ENCODE peak calls at places on chromosome 7, in seven cellular contexts. X is ovary, P is WERI-Rb-1, W is heart left ventricle, N is OCI-LY7, C is GM23248, K is right lobe of liver. J is an unnamed sample.

GRCh38 chr7:82257118-82257695 is 186.4 kb downstream of the CACNA2D1 start:
- DNase-seq in X (no peak), P (no peak), W (no peak), N (no peak), C (no peak), K (no peak), J (no peak)

GRCh38 chr7:106865130-106866115 is at the start of gene PIK3CG:
- DNase-seq in X (no peak), P (no peak), W (no peak), N (peak), C (no peak), K (no peak), J (no peak)

GRCh38 chr7:29337628-29338116 is 143.1 kb downstream of the CHN2 start:
- DNase-seq in X (no peak), P (no peak), W (no peak), N (no peak), C (no peak), K (no peak), J (no peak)

GRCh38 chr7:139825666-139826290 is 3.3 kb upstream of the TBXAS1 start:
- DNase-seq in X (no peak), P (no peak), W (no peak), N (no peak), C (peak), K (no peak), J (peak)

GRCh38 chr7:106485031-106485551 is 175.9 kb downstream of the CCDC71L start:
- DNase-seq in X (no peak), P (no peak), W (no peak), N (no peak), C (peak), K (peak), J (peak)

GRCh38 chr7:121032645-121033460 is 44.3 kb downstream of the CPED1 start:
- DNase-seq in X (no peak), P (no peak), W (no peak), N (no peak), C (peak), K (no peak), J (no peak)

GRCh38 chr7:24778543-24779282 is 21.4 kb upstream of the GSDME start:
- DNase-seq in X (peak), P (peak), W (peak), N (peak), C (peak), K (no peak), J (no peak)

GRCh38 chr7:102843850-102844249 is 69.0 kb upstream of the LRRC17 start:
- DNase-seq in X (no peak), P (no peak), W (no peak), N (no peak), C (no peak), K (no peak), J (no peak)

GRCh38 chr7:27840314-27840713 is 100.4 kb downstream of the TAX1BP1 start:
- DNase-seq in X (no peak), P (no peak), W (no peak), N (no peak), C (no peak), K (no peak), J (no peak)

GRCh38 chr7:16905300-16906044 is 23.7 kb upstream of the AGR3 start:
- DNase-seq in X (no peak), P (no peak), W (no peak), N (no peak), C (peak), K (no peak), J (no peak)

GRCh38 chr7:22275574-22276150 is 81.3 kb downstream of the RAPGEF5 start:
- DNase-seq in X (no peak), P (no peak), W (no peak), N (no peak), C (no peak), K (no peak), J (no peak)

GRCh38 chr7:139714163-139714901 is 63.5 kb downstream of the HIPK2 start:
- DNase-seq in X (no peak), P (no peak), W (peak), N (no peak), C (no peak), K (peak), J (no peak)

GRCh38 chr7:138951953-138952352 is 29.2 kb downstream of the KIAA1549 start:
- DNase-seq in X (no peak), P (no peak), W (no peak), N (no peak), C (no peak), K (no peak), J (no peak)

GRCh38 chr7:123682690-123683089 is 27.0 kb downstream of the LMOD2 start:
- DNase-seq in X (no peak), P (no peak), W (no peak), N (peak), C (peak), K (no peak), J (peak)

GRCh38 chr7:73703985-73704639 is 15.4 kb downstream of the STX1A start:
- DNase-seq in X (peak), P (peak), W (peak), N (peak), C (peak), K (no peak), J (no peak)

GRCh38 chr7:139619367-139619657 is 95.8 kb downstream of the CLEC2L start:
- DNase-seq in X (no peak), P (no peak), W (no peak), N (no peak), C (peak), K (no peak), J (peak)

GRCh38 chr7:111229181-111229740 is 138.3 kb downstream of the LRRN3 start:
- DNase-seq in X (no peak), P (no peak), W (no peak), N (no peak), C (no peak), K (no peak), J (no peak)

GRCh38 chr7:22219036-22219435 is 137.9 kb downstream of the RAPGEF5 start:
- DNase-seq in X (no peak), P (no peak), W (no peak), N (no peak), C (no peak), K (no peak), J (no peak)

GRCh38 chr7:7850150-7850549 is 118.4 kb upstream of the GLCCI1 start:
- DNase-seq in X (no peak), P (no peak), W (no peak), N (no peak), C (no peak), K (no peak), J (no peak)

GRCh38 chr7:45120-46090 is 147.0 kb upstream of the FAM20C start:
- DNase-seq in X (peak), P (no peak), W (peak), N (no peak), C (peak), K (peak), J (no peak)

GRCh38 chr7:127769696-127770400 is 117.9 kb downstream of the SND1 start:
- DNase-seq in X (no peak), P (no peak), W (no peak), N (no peak), C (peak), K (no peak), J (no peak)

GRCh38 chr7:135664046-135664589 is 1.8 kb downstream of the STMP1 start:
- DNase-seq in X (no peak), P (no peak), W (no peak), N (no peak), C (peak), K (no peak), J (no peak)

GRCh38 chr7:102004831-102005230 is 187.4 kb downstream of the CUX1 start:
- DNase-seq in X (no peak), P (no peak), W (no peak), N (no peak), C (no peak), K (no peak), J (no peak)

GRCh38 chr7:106768324-106768751 is 96.7 kb upstream of the PIK3CG start:
- DNase-seq in X (no peak), P (no peak), W (no peak), N (peak), C (peak), K (no peak), J (no peak)

GRCh38 chr7:105808703-105809590 is 67.5 kb downstream of the ATXN7L1 start:
- DNase-seq in X (no peak), P (no peak), W (no peak), N (peak), C (peak), K (no peak), J (peak)

GRCh38 chr7:9657257-9657656 is 1223.8 kb downstream of the NXPH1 start:
- DNase-seq in X (no peak), P (no peak), W (no peak), N (no peak), C (no peak), K (no peak), J (no peak)

GRCh38 chr7:52269669-52270068 is 765.8 kb upstream of the POM121L12 start:
- DNase-seq in X (no peak), P (no peak), W (no peak), N (no peak), C (no peak), K (no peak), J (no peak)

GRCh38 chr7:158274404-158274811 is 313.2 kb downstream of the PTPRN2 start:
- DNase-seq in X (peak), P (no peak), W (no peak), N (no peak), C (no peak), K (no peak), J (no peak)

GRCh38 chr7:128831994-128832879 is 2.0 kb downstream of the FLNC start:
- DNase-seq in X (peak), P (peak), W (peak), N (peak), C (peak), K (no peak), J (no peak)

GRCh38 chr7:157010588-157011332 is at the start of gene MNX1:
- DNase-seq in X (no peak), P (peak), W (peak), N (peak), C (no peak), K (no peak), J (peak)

DNA sequence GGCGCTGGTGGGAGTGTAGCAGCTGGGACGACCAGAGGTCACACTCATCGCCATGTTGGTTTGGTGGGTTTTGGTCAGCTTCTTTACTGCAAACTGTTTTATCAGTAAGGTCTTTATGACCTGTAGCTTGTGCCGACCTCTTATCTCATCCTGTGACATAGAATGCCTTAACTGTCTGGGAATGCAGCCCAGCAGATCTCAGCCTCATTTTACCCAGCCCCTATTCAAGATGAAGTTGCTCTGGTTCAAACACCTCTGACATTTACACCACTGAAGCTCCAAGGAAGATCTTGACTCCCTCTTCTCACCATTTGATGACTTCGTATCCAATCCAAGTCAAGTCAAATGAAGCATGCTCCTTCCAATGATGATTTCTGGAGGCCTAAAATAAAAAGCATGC is 2.3 kb upstream of the PSMG3 start:
- DNase-seq in X (no peak), P (no peak), W (no peak), N (no peak), C (no peak), K (no peak), J (no peak)
- H3K27ac ChIP-seq in X (no peak), P (no peak), W (no peak), N (no peak), C (no peak), K (no peak), J (peak)

GRCh38 chr7:30348083-30348560 is 63.7 kb downstream of the ZNRF2 start:
- DNase-seq in X (no peak), P (no peak), W (no peak), N (peak), C (peak), K (no peak), J (peak)
- H3K27ac ChIP-seq in X (no peak), P (no peak), W (no peak), N (peak), C (peak), K (no peak), J (no peak)

GRCh38 chr7:87475359-87476178 is at the start of gene ABCB4:
- DNase-seq in X (no peak), P (no peak), W (peak), N (no peak), C (peak), K (peak), J (no peak)
- H3K27ac ChIP-seq in X (no peak), P (no peak), W (peak), N (peak), C (peak), K (peak), J (no peak)

GRCh38 chr7:100825215-100825671 is 2.1 kb downstream of the EPHB4 start:
- DNase-seq in X (no peak), P (no peak), W (peak), N (no peak), C (peak), K (peak), J (peak)
- H3K27ac ChIP-seq in X (peak), P (no peak), W (peak), N (no peak), C (no peak), K (peak), J (peak)

GRCh38 chr7:45342236-45342635 is 184.6 kb downstream of the RAMP3 start:
- DNase-seq in X (no peak), P (no peak), W (no peak), N (no peak), C (no peak), K (no peak), J (no peak)
- H3K27ac ChIP-seq in X (no peak), P (no peak), W (no peak), N (no peak), C (no peak), K (no peak), J (no peak)

GRCh38 chr7:48304641-48305040 is 133.4 kb downstream of the ABCA13 start:
- DNase-seq in X (no peak), P (no peak), W (no peak), N (no peak), C (no peak), K (no peak), J (no peak)

GRCh38 chr7:48311464-48311863 is 140.2 kb downstream of the ABCA13 start:
- DNase-seq in X (no peak), P (no peak), W (no peak), N (no peak), C (no peak), K (no peak), J (no peak)

GRCh38 chr7:48312151-48312550 is 140.9 kb downstream of the ABCA13 start:
- DNase-seq in X (no peak), P (no peak), W (no peak), N (no peak), C (peak), K (no peak), J (peak)

GRCh38 chr7:48307041-48307714 is 135.9 kb downstream of the ABCA13 start:
- DNase-seq in X (no peak), P (no peak), W (no peak), N (no peak), C (no peak), K (no peak), J (peak)

DNA sequence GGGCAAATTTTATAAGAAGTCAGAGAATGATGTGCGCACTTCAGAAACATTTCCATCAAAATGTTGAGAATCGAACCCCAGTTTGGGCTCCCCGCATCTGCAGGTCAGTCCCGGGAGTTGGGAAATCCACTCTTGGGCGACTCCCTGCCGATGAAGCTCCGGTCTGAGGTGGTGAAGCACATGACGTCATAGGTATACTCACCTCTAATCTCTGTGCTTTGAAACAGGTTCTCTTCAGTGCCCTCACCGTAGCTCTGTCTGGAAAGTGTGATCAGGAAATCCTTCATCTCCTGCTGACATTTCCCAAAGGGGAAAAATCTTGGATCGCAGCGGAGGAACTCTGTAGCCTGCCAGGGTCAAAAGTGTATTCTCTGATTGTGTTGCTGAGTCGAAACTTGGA is 138.5 kb downstream of the ABCA13 start:
- DNase-seq in X (no peak), P (no peak), W (no peak), N (no peak), C (no peak), K (no peak), J (no peak)
- H3K27ac ChIP-seq in X (no peak), P (no peak), W (no peak), N (no peak), C (no peak), K (no peak), J (no peak)

DNA sequence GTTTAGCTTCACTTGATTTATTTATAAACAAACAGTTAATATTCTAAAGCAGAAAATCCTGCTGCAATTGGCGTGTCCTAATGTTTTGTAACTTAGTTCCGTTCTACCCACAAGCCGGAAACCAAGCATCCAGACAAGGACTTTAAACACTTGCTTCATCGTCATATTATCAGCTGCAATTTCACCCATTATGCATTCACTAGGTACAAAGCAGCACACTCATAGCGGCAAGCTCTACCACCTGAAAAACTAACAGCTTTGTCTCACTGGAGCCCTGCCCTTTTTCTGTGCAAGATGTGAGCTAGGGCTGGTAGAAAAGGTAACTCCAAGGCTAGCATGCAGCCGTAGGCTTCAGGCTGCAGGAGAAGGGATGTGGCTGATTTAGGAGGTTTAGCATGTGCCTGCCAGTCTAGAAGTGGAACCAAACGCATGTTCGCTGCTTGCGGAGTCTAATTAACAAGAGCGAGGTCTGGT is 43.7 kb upstream of the BPGM start:
- DNase-seq in X (no peak), P (no peak), W (no peak), N (no peak), C (peak), K (no peak), J (no peak)
- H3K27ac ChIP-seq in X (no peak), P (no peak), W (no peak), N (no peak), C (peak), K (peak), J (no peak)

DNA sequence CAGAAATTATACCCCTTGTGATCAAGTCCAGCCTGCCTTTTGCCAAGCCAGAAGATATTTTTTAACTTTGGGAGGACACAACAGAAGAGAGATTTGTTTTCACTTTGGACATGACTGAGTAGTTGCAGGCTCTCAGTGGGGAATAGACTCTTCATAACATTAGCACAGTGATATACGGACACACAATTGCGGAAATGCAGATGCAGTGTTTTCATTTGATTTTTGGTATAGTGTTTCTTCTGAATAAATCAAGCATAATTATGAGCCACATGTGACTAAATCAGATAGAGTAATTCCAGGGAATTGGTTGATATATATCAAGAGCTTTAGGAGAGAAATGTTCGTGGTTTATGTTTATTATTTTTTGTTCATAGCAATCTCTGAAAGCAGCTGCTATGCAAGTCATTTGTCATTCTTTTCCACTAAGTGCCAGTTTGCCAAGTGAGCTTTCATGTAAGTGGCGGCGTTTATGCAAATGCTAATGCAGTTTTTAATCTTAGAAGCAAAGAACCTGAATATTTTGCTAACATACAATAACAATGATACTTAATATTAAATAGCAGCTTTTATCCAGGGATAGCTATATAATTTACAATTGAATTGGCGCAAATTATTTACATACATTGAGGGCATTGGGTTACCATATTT is 69.6 kb upstream of the HDAC9 start:
- DNase-seq in X (no peak), P (no peak), W (no peak), N (no peak), C (no peak), K (no peak), J (no peak)
- H3K27ac ChIP-seq in X (no peak), P (no peak), W (no peak), N (no peak), C (peak), K (no peak), J (no peak)

J was measured in RWPE1.